ENCODE peak calls at places on chromosome 11, in seven cellular contexts. Z is NCI-H774; P is stimulated activated CD4-positive, alpha-beta T cell treated with anti-CD3 and anti-CD28 coated beads, TNF-alpha, amount 100 ng/mL, for 4 hours; Q is amygdala; C is AG09309; B is CD8-positive, alpha-beta memory T cell; O is AG09319. N is an unnamed sample.

GRCh38 chr11:73298233-73298632 is 9.8 kb upstream of the ARHGEF17 start:
- DNase-seq in Z (no peak), P (no peak), Q (no peak), C (no peak), B (no peak), O (no peak), N (no peak)

GRCh38 chr11:83139310-83139709 is 17.6 kb upstream of the PCF11 start:
- DNase-seq in Z (no peak), P (no peak), Q (no peak), C (no peak), B (no peak), O (no peak), N (no peak)

GRCh38 chr11:20474176-20474950 is 86.8 kb downstream of the PRMT3 start:
- DNase-seq in Z (no peak), P (no peak), Q (no peak), C (no peak), B (no peak), O (no peak), N (no peak)

GRCh38 chr11:18171377-18172000 is 1.1 kb upstream of the MRGPRX4 start:
- DNase-seq in Z (no peak), P (no peak), Q (no peak), C (no peak), B (no peak), O (no peak), N (no peak)

GRCh38 chr11:68312780-68313573 is 586 bp downstream of the LRP5 start:
- DNase-seq in Z (no peak), P (no peak), Q (no peak), C (no peak), B (no peak), O (no peak), N (no peak)

GRCh38 chr11:45807792-45808238 is 2.9 kb downstream of the SLC35C1 start:
- DNase-seq in Z (no peak), P (no peak), Q (no peak), C (no peak), B (no peak), O (no peak), N (no peak)

GRCh38 chr11:24760681-24761080 is 263.8 kb downstream of the LUZP2 start:
- DNase-seq in Z (no peak), P (no peak), Q (no peak), C (no peak), B (no peak), O (no peak), N (no peak)

GRCh38 chr11:23725752-23726151 is 771.1 kb upstream of the LUZP2 start:
- DNase-seq in Z (no peak), P (no peak), Q (no peak), C (peak; percentile 7), B (no peak), O (no peak), N (no peak)

GRCh38 chr11:126359431-126360048 is 4.1 kb downstream of the ST3GAL4 start:
- DNase-seq in Z (no peak), P (no peak), Q (peak; percentile 60), C (peak; percentile 49), B (no peak), O (peak; percentile 85), N (no peak)

GRCh38 chr11:2857918-2858317 is 27.7 kb downstream of the CDKN1C start:
- DNase-seq in Z (no peak), P (no peak), Q (no peak), C (no peak), B (no peak), O (no peak), N (no peak)

GRCh38 chr11:115919341-115920086 is 415.3 kb upstream of the CADM1 start:
- DNase-seq in Z (no peak), P (no peak), Q (no peak), C (no peak), B (no peak), O (no peak), N (no peak)

GRCh38 chr11:45786272-45786671 is 18.7 kb upstream of the SLC35C1 start:
- DNase-seq in Z (no peak), P (no peak), Q (no peak), C (no peak), B (no peak), O (no peak), N (no peak)

GRCh38 chr11:111406589-111406988 is 27.5 kb upstream of the POU2AF1 start:
- DNase-seq in Z (no peak), P (no peak), Q (no peak), C (no peak), B (no peak), O (no peak), N (no peak)

GRCh38 chr11:126340960-126341709 is 14.4 kb upstream of the ST3GAL4 start:
- DNase-seq in Z (no peak), P (no peak), Q (no peak), C (no peak), B (no peak), O (no peak), N (no peak)

GRCh38 chr11:76598426-76598839 is 72.1 kb downstream of the LRRC32 start:
- DNase-seq in Z (no peak), P (no peak), Q (no peak), C (no peak), B (no peak), O (no peak), N (no peak)

GRCh38 chr11:108915666-108916065 is 250.8 kb downstream of the DDX10 start:
- DNase-seq in Z (no peak), P (no peak), Q (no peak), C (no peak), B (no peak), O (no peak), N (no peak)

GRCh38 chr11:69385832-69386415 is 92.0 kb downstream of the MYEOV start:
- DNase-seq in Z (no peak), P (no peak), Q (no peak), C (no peak), B (no peak), O (no peak), N (no peak)

GRCh38 chr11:126345283-126345682 is 10.2 kb upstream of the ST3GAL4 start:
- DNase-seq in Z (no peak), P (no peak), Q (no peak), C (no peak), B (no peak), O (no peak), N (no peak)

N was measured in activated T-helper 1 cell treated with anti-CD3 and anti-CD28 coated beads, Interleukin-2, amount 50 U/mL, for 16 hours.